ENCODE peak calls at places on chromosomes 6 and 20, in ten cellular contexts. C is astrocyte of the spinal cord, B is AG09309, M is GM13977, N is tibial nerve, F is mammary epithelial cell, S is WTC11, X is MCF 10A, O is GM10248, I is IMR-90. G is an unnamed sample.

GRCh38 chr6:133441491-133441890 is 200.3 kb downstream of the EYA4 start:
- DNase-seq in I (no peak), M (no peak), F (peak; percentile 21), N (no peak), S (no peak), C (no peak), O (no peak), X (no peak), B (no peak), G (peak; percentile 11)

GRCh38 chr20:56698749-56699148 is 69.6 kb downstream of the TFAP2C start:
- DNase-seq in I (no peak), F (no peak), C (no peak), O (no peak), M (no peak), N (no peak), X (no peak), S (no peak), B (no peak), G (no peak)

GRCh38 chr20:52349806-52350205 is 158.2 kb upstream of the ZFP64 start:
- DNase-seq in N (no peak), M (no peak), I (no peak), C (no peak), S (no peak), B (no peak), X (no peak), O (no peak), F (no peak), G (no peak)

GRCh38 chr6:118370722-118371121 is 177.4 kb upstream of the PLN start:
- DNase-seq in I (no peak), X (no peak), F (no peak), C (no peak), M (no peak), S (no peak), B (no peak), O (no peak), N (no peak), G (no peak)

GRCh38 chr6:128278876-128279275 is 241.5 kb downstream of the PTPRK start:
- DNase-seq in B (no peak), S (no peak), C (no peak), F (no peak), O (no peak), X (no peak), M (no peak), N (no peak), I (peak; percentile 15), G (no peak)

GRCh38 chr6:87200469-87201174 is 45.3 kb downstream of the ZNF292 start:
- DNase-seq in I (peak; percentile 41), S (no peak), B (peak; percentile 32), M (no peak), C (no peak), O (no peak), F (no peak), N (no peak), X (peak; percentile 66), G (no peak)

GRCh38 chr6:34237722-34238506 is 1.2 kb downstream of the HMGA1 start:
- DNase-seq in N (no peak), M (peak; percentile 76), B (no peak), X (peak; percentile 45), I (peak; percentile 33), S (peak; percentile 54), O (peak; percentile 62), F (no peak), C (peak; percentile 22), G (peak; percentile 91)

GRCh38 chr6:89602713-89603112 is 35.8 kb downstream of the LYRM2 start:
- DNase-seq in I (no peak), X (no peak), O (no peak), S (no peak), N (no peak), C (no peak), B (no peak), M (no peak), F (no peak), G (no peak)

GRCh38 chr6:154615483-154616025 is 105.1 kb upstream of the CNKSR3 start:
- DNase-seq in M (no peak), O (no peak), S (peak; percentile 24), F (peak; percentile 86), B (no peak), N (peak; percentile 19), X (peak; percentile 86), I (peak; percentile 60), C (peak; percentile 75), G (peak; percentile 79)

GRCh38 chr6:119161450-119161849 is 83.0 kb upstream of the FAM184A start:
- DNase-seq in O (no peak), S (no peak), X (no peak), N (no peak), F (no peak), M (no peak), I (no peak), B (no peak), C (no peak), G (no peak)

GRCh38 chr6:100446115-100446921 is 18.4 kb downstream of the SIM1 start:
- DNase-seq in M (no peak), I (no peak), N (no peak), C (no peak), B (no peak), O (no peak), X (no peak), S (no peak), F (no peak), G (no peak)

GRCh38 chr6:55841341-55841740 is 34.0 kb downstream of the BMP5 start:
- DNase-seq in S (no peak), F (peak; percentile 11), X (no peak), C (no peak), M (no peak), O (no peak), N (no peak), I (no peak), B (no peak), G (no peak)

GRCh38 chr20:50376888-50377459 is 133.2 kb upstream of the PTPN1 start:
- DNase-seq in M (no peak), O (no peak), I (no peak), X (peak; percentile 77), S (no peak), N (no peak), C (no peak), F (peak; percentile 76), B (no peak), G (no peak)

GRCh38 chr20:51153867-51154707 is 131.2 kb upstream of the KCNG1 start:
- DNase-seq in M (no peak), F (no peak), C (no peak), X (no peak), N (no peak), B (no peak), O (no peak), S (no peak), I (no peak), G (no peak)

GRCh38 chr6:101146389-101146788 is 247.1 kb upstream of the GRIK2 start:
- DNase-seq in O (no peak), M (no peak), C (peak; percentile 70), I (peak; percentile 19), S (no peak), F (peak; percentile 93), X (peak; percentile 27), N (no peak), B (no peak), G (no peak)

GRCh38 chr6:111614833-111615582 is 9.3 kb upstream of the TRAF3IP2 start:
- DNase-seq in B (no peak), O (no peak), M (no peak), N (no peak), S (peak; percentile 58), C (no peak), I (no peak), X (no peak), F (no peak), G (peak; percentile 25)

GRCh38 chr20:23156842-23157423 is 70.8 kb upstream of the CD93 start:
- DNase-seq in O (no peak), N (no peak), S (no peak), F (no peak), I (no peak), X (no peak), C (no peak), M (no peak), B (no peak), G (no peak)

GRCh38 chr20:9506337-9506821 is 8.0 kb upstream of the LAMP5 start:
- DNase-seq in N (no peak), I (no peak), M (no peak), B (no peak), O (no peak), F (no peak), C (no peak), S (peak; percentile 26), X (no peak), G (no peak)

DNA sequence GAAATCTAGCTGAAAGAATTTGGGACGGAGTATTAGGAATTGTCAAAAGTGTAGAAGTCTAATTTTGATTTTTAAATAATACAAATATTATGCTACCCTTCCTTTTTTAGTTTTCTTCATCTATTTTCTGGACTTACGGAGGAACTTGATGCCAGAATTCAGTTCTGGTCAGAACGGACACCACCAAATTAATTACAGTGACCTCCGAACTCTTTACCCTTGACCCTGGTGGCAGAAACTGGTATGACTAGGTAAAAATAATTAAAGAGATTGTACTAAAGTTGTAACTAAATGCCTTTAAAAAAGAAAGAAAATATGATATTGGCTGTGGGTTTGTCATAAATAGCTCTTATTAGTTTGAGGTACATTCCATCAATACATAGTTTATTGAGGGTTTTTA is 751.1 kb upstream of the MAP3K7 start:
- DNase-seq in M (no peak), O (no peak), B (no peak), F (no peak), X (no peak), I (no peak), S (no peak), C (no peak), N (no peak), G (no peak)
- TF ChIP-seq CTCF in M (no peak), O (no peak), B (no peak), F (peak; percentile 23), X (peak; percentile 34), I (no peak), S (peak; percentile 42), C (no peak), N (no peak), G (no peak)

DNA sequence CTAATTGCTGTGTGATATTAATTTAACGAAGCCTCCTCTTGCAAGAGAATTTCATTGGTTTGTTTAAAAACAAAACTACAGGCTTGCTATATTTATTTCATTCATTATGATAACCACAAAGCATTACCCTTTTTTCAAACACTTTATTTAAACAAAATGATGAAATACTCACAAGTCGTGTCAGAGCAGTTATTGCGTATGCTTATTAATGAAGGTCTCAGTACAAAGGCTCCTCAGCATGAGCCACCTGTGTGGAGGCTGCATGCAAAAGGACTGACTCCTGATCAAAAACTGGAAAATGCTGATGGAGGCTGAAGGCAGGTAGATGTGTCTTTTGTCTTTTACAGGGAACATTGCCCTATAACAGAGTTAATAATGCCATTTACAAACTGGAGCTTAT is 130.5 kb downstream of the CRYBG1 start:
- DNase-seq in S (no peak), X (peak; percentile 38), C (no peak), I (no peak), O (no peak), F (no peak), B (no peak), N (no peak), M (no peak), G (no peak)
- TF ChIP-seq CTCF in S (no peak), X (no peak), C (no peak), I (no peak), O (no peak), F (no peak), B (no peak), N (no peak), M (no peak), G (no peak)

GRCh38 chr6:27149140-27149539 is 98.4 kb upstream of the PRSS16 start:
- DNase-seq in B (no peak), S (no peak), C (no peak), O (no peak), X (no peak), N (no peak), M (no peak), F (no peak), I (no peak), G (no peak)
- TF ChIP-seq CTCF in B (no peak), S (no peak), C (no peak), O (no peak), X (no peak), N (no peak), M (no peak), F (no peak), I (no peak), G (no peak)

GRCh38 chr6:45535933-45536332 is 158.2 kb upstream of the SUPT3H start:
- DNase-seq in I (no peak), X (no peak), N (no peak), O (no peak), C (no peak), S (no peak), B (no peak), F (no peak), M (no peak), G (peak; percentile 37)
- TF ChIP-seq CTCF in I (no peak), X (no peak), N (no peak), O (no peak), C (no peak), S (no peak), B (no peak), F (no peak), M (no peak), G (no peak)

G was measured in Calu3.